ENCODE peak calls at places on chromosomes 4 and X, in four cellular contexts. Z is CD8-positive, alpha-beta memory T cell; C is astrocyte of the hippocampus; U is stomach. T is an unnamed sample.

GRCh38 chr4:185346975-185347601 is 48.6 kb downstream of the LRP2BP start:
- DNase-seq in Z (no peak), U (no peak), C (peak), T (no peak)

GRCh38 chr4:110667670-110668069 is 44.8 kb upstream of the PITX2 start:
- DNase-seq in C (no peak), Z (no peak), U (no peak), T (no peak)

GRCh38 chr4:54226399-54227260 is 2.5 kb upstream of the PDGFRA start:
- DNase-seq in U (no peak), C (peak), Z (no peak), T (no peak)

GRCh38 chr4:183797445-183798248 is 107.5 kb upstream of the STOX2 start:
- DNase-seq in C (peak), U (peak), Z (no peak), T (no peak)

GRCh38 chr4:14810568-14810967 is 191.7 kb upstream of the CPEB2 start:
- DNase-seq in U (no peak), Z (no peak), C (peak), T (no peak)

GRCh38 chr4:186265683-186266648 is at the start of gene F11:
- DNase-seq in Z (no peak), U (no peak), C (no peak), T (no peak)

GRCh38 chr4:3077796-3078195 is 3.3 kb downstream of the HTT start:
- DNase-seq in Z (no peak), U (no peak), C (no peak), T (no peak)

GRCh38 chrX:143058096-143058495 is 32.4 kb downstream of the SPANXN4 start:
- DNase-seq in U (no peak), C (peak), Z (no peak), T (no peak)

GRCh38 chr4:175946472-175947116 is 119.0 kb upstream of the WDR17 start:
- DNase-seq in U (no peak), Z (no peak), C (no peak), T (no peak)

GRCh38 chr4:17468638-17469221 is 43.2 kb downstream of the QDPR start:
- DNase-seq in C (peak), U (no peak), Z (no peak), T (no peak)

GRCh38 chrX:3699841-3700381 is 13.5 kb downstream of the PRKX start:
- DNase-seq in C (no peak), U (no peak), Z (no peak), T (peak)

GRCh38 chrX:54794795-54795194 is 3.3 kb downstream of the ITIH6 start:
- DNase-seq in C (no peak), Z (no peak), U (no peak), T (no peak)

GRCh38 chr4:147777456-147778091 is 45.7 kb downstream of the ARHGAP10 start:
- DNase-seq in C (no peak), U (no peak), Z (no peak), T (no peak)

GRCh38 chr4:177367336-177367735 is 57.7 kb downstream of the NEIL3 start:
- DNase-seq in U (no peak), C (peak), Z (no peak), T (peak)